ENCODE peak calls at places on chromosomes 7 and 10, in seven cellular contexts. O is colonic mucosa, H is adipocyte, U is T-helper 9 cell, W is fibroblast of lung, E is cardiac muscle cell, I is NCI-H345. X is an unnamed sample.

GRCh38 chr10:56622335-56622973 is 261.4 kb upstream of the ZWINT start:
- DNase-seq in W (peak), O (no peak), U (no peak), I (peak), E (no peak), H (no peak), X (no peak)

GRCh38 chr10:122999347-122999746 is 9.2 kb downstream of the IKZF5 start:
- DNase-seq in W (no peak), I (peak), E (no peak), O (no peak), U (no peak), H (peak), X (no peak)

GRCh38 chr10:115432188-115432819 is 339.1 kb downstream of the ATRNL1 start:
- DNase-seq in O (no peak), W (peak), I (no peak), U (no peak), E (peak), H (peak), X (no peak)

GRCh38 chr7:12888727-12889126 is 201.3 kb downstream of the ARL4A start:
- DNase-seq in E (peak), U (no peak), W (peak), O (no peak), I (no peak), H (peak), X (no peak)

GRCh38 chr10:119700321-119700954 is 25.4 kb upstream of the INPP5F start:
- DNase-seq in H (no peak), O (no peak), W (no peak), I (no peak), U (no peak), E (no peak), X (no peak)

GRCh38 chr10:61989995-61990760 is 88.7 kb downstream of the ARID5B start:
- DNase-seq in E (no peak), O (no peak), I (no peak), H (no peak), U (no peak), W (no peak), X (no peak)

GRCh38 chr7:151875862-151876111 is 1.1 kb downstream of the PRKAG2 start:
- DNase-seq in I (no peak), E (peak), O (no peak), U (peak), W (peak), H (peak), X (no peak)

GRCh38 chr10:59628965-59629364 is 80.7 kb downstream of the SLC16A9 start:
- DNase-seq in E (no peak), O (no peak), W (no peak), H (no peak), U (no peak), I (no peak), X (no peak)

GRCh38 chr7:87810130-87810529 is 66.0 kb downstream of the SLC25A40 start:
- DNase-seq in W (no peak), I (no peak), U (no peak), E (no peak), H (no peak), O (no peak), X (no peak)

GRCh38 chr10:14665304-14665703 is 109.4 kb downstream of the FAM107B start:
- DNase-seq in O (peak), W (peak), E (peak), I (peak), U (no peak), H (peak), X (no peak)

GRCh38 chr7:23696916-23697441 is 13.0 kb upstream of the STK31 start:
- DNase-seq in E (peak), I (peak), U (peak), O (peak), W (peak), H (peak), X (peak)

GRCh38 chr10:48236199-48236621 is 38.3 kb downstream of the FRMPD2 start:
- DNase-seq in E (no peak), U (no peak), H (no peak), I (no peak), O (no peak), W (no peak), X (no peak)

GRCh38 chr7:22052221-22052639 is 106.5 kb upstream of the CDCA7L start:
- DNase-seq in W (no peak), O (no peak), U (no peak), E (no peak), I (no peak), H (peak), X (no peak)

X was measured in WTC11.